ENCODE peak calls at places on chromosomes 5 and 9, in eight cellular contexts. One of them, this sample, is unnamed.

GRCh38 chr5:147332643-147333042 is 97.8 kb downstream of the STK32A start:
- DNase-seq in HCEC 1CT: no peak
- DNase-seq in chondrocyte: no peak
- DNase-seq in cardiac fibroblast: no peak
- DNase-seq in stimulated activated CD4-positive, alpha-beta T cell treated with anti-CD3 and anti-CD28 coated beads, Interleukin-2, amount 100 ng/mL, for 24 hours: no peak
- DNase-seq in NCI-H82: no peak
- DNase-seq in HuH-7.5: no peak
- DNase-seq in NCI-H1436: peak
- DNase-seq in this sample: peak

GRCh38 chr5:33299621-33300208 is 141.1 kb upstream of the TARS1 start:
- DNase-seq in HCEC 1CT: peak
- DNase-seq in stimulated activated CD4-positive, alpha-beta T cell treated with anti-CD3 and anti-CD28 coated beads, Interleukin-2, amount 100 ng/mL, for 24 hours: no peak
- DNase-seq in NCI-H1436: peak
- DNase-seq in cardiac fibroblast: peak
- DNase-seq in chondrocyte: no peak
- DNase-seq in HuH-7.5: no peak
- DNase-seq in NCI-H82: peak
- DNase-seq in this sample: peak

GRCh38 chr9:104963076-104963475 is 35.1 kb upstream of the ABCA1 start:
- DNase-seq in stimulated activated CD4-positive, alpha-beta T cell treated with anti-CD3 and anti-CD28 coated beads, Interleukin-2, amount 100 ng/mL, for 24 hours: no peak
- DNase-seq in NCI-H82: no peak
- DNase-seq in chondrocyte: no peak
- DNase-seq in NCI-H1436: no peak
- DNase-seq in cardiac fibroblast: no peak
- DNase-seq in HuH-7.5: no peak
- DNase-seq in HCEC 1CT: no peak
- DNase-seq in this sample: no peak

GRCh38 chr5:167961731-167962130 is 329.7 kb upstream of the WWC1 start:
- DNase-seq in cardiac fibroblast: no peak
- DNase-seq in HuH-7.5: no peak
- DNase-seq in chondrocyte: no peak
- DNase-seq in NCI-H1436: no peak
- DNase-seq in NCI-H82: no peak
- DNase-seq in HCEC 1CT: no peak
- DNase-seq in stimulated activated CD4-positive, alpha-beta T cell treated with anti-CD3 and anti-CD28 coated beads, Interleukin-2, amount 100 ng/mL, for 24 hours: no peak
- DNase-seq in this sample: no peak

GRCh38 chr5:86613459-86613858 is 4.3 kb upstream of the COX7C start:
- DNase-seq in cardiac fibroblast: no peak
- DNase-seq in NCI-H82: no peak
- DNase-seq in HCEC 1CT: peak
- DNase-seq in HuH-7.5: no peak
- DNase-seq in NCI-H1436: no peak
- DNase-seq in chondrocyte: no peak
- DNase-seq in stimulated activated CD4-positive, alpha-beta T cell treated with anti-CD3 and anti-CD28 coated beads, Interleukin-2, amount 100 ng/mL, for 24 hours: no peak
- DNase-seq in this sample: no peak

GRCh38 chr9:26262431-26262830 is 584.2 kb upstream of the TUSC1 start:
- DNase-seq in HuH-7.5: no peak
- DNase-seq in NCI-H82: no peak
- DNase-seq in chondrocyte: no peak
- DNase-seq in cardiac fibroblast: no peak
- DNase-seq in stimulated activated CD4-positive, alpha-beta T cell treated with anti-CD3 and anti-CD28 coated beads, Interleukin-2, amount 100 ng/mL, for 24 hours: no peak
- DNase-seq in NCI-H1436: no peak
- DNase-seq in HCEC 1CT: peak
- DNase-seq in this sample: no peak

GRCh38 chr5:151491059-151491458 is 43.7 kb downstream of the SLC36A1 start:
- DNase-seq in NCI-H82: no peak
- DNase-seq in HuH-7.5: no peak
- DNase-seq in chondrocyte: no peak
- DNase-seq in stimulated activated CD4-positive, alpha-beta T cell treated with anti-CD3 and anti-CD28 coated beads, Interleukin-2, amount 100 ng/mL, for 24 hours: no peak
- DNase-seq in cardiac fibroblast: no peak
- DNase-seq in HCEC 1CT: no peak
- DNase-seq in NCI-H1436: no peak
- DNase-seq in this sample: no peak

GRCh38 chr5:37005252-37005651 is 128.7 kb downstream of the NIPBL start:
- DNase-seq in NCI-H1436: no peak
- DNase-seq in stimulated activated CD4-positive, alpha-beta T cell treated with anti-CD3 and anti-CD28 coated beads, Interleukin-2, amount 100 ng/mL, for 24 hours: no peak
- DNase-seq in HuH-7.5: no peak
- DNase-seq in cardiac fibroblast: peak
- DNase-seq in chondrocyte: no peak
- DNase-seq in HCEC 1CT: peak
- DNase-seq in NCI-H82: no peak
- DNase-seq in this sample: no peak

GRCh38 chr5:103356344-103357091 is 98.0 kb downstream of the MACIR start:
- DNase-seq in HuH-7.5: no peak
- DNase-seq in stimulated activated CD4-positive, alpha-beta T cell treated with anti-CD3 and anti-CD28 coated beads, Interleukin-2, amount 100 ng/mL, for 24 hours: no peak
- DNase-seq in NCI-H82: no peak
- DNase-seq in HCEC 1CT: peak
- DNase-seq in chondrocyte: no peak
- DNase-seq in NCI-H1436: no peak
- DNase-seq in cardiac fibroblast: no peak
- DNase-seq in this sample: no peak

GRCh38 chr5:124963236-124963929 is 216.9 kb upstream of the ZNF608 start:
- DNase-seq in HCEC 1CT: peak
- DNase-seq in cardiac fibroblast: peak
- DNase-seq in NCI-H82: peak
- DNase-seq in chondrocyte: no peak
- DNase-seq in stimulated activated CD4-positive, alpha-beta T cell treated with anti-CD3 and anti-CD28 coated beads, Interleukin-2, amount 100 ng/mL, for 24 hours: no peak
- DNase-seq in HuH-7.5: peak
- DNase-seq in NCI-H1436: no peak
- DNase-seq in this sample: no peak

GRCh38 chr9:71741841-71742648 is 26.3 kb downstream of the CEMIP2 start:
- DNase-seq in NCI-H82: no peak
- DNase-seq in stimulated activated CD4-positive, alpha-beta T cell treated with anti-CD3 and anti-CD28 coated beads, Interleukin-2, amount 100 ng/mL, for 24 hours: no peak
- DNase-seq in HCEC 1CT: no peak
- DNase-seq in chondrocyte: no peak
- DNase-seq in NCI-H1436: no peak
- DNase-seq in HuH-7.5: peak
- DNase-seq in cardiac fibroblast: peak
- DNase-seq in this sample: no peak

GRCh38 chr9:124392855-124393460 is 22.3 kb downstream of the PSMB7 start:
- DNase-seq in chondrocyte: no peak
- DNase-seq in NCI-H82: peak
- DNase-seq in NCI-H1436: peak
- DNase-seq in HuH-7.5: no peak
- DNase-seq in cardiac fibroblast: peak
- DNase-seq in HCEC 1CT: peak
- DNase-seq in stimulated activated CD4-positive, alpha-beta T cell treated with anti-CD3 and anti-CD28 coated beads, Interleukin-2, amount 100 ng/mL, for 24 hours: no peak
- DNase-seq in this sample: peak

GRCh38 chr5:112973036-112973435 is 3.6 kb upstream of the DCP2 start:
- DNase-seq in HuH-7.5: no peak
- DNase-seq in cardiac fibroblast: no peak
- DNase-seq in NCI-H82: no peak
- DNase-seq in chondrocyte: no peak
- DNase-seq in stimulated activated CD4-positive, alpha-beta T cell treated with anti-CD3 and anti-CD28 coated beads, Interleukin-2, amount 100 ng/mL, for 24 hours: no peak
- DNase-seq in NCI-H1436: no peak
- DNase-seq in HCEC 1CT: no peak
- DNase-seq in this sample: no peak

GRCh38 chr9:132997591-132997990 is 19.1 kb downstream of the GFI1B start:
- DNase-seq in HCEC 1CT: peak
- DNase-seq in cardiac fibroblast: peak
- DNase-seq in stimulated activated CD4-positive, alpha-beta T cell treated with anti-CD3 and anti-CD28 coated beads, Interleukin-2, amount 100 ng/mL, for 24 hours: no peak
- DNase-seq in HuH-7.5: no peak
- DNase-seq in chondrocyte: no peak
- DNase-seq in NCI-H1436: no peak
- DNase-seq in NCI-H82: no peak
- DNase-seq in this sample: no peak

GRCh38 chr9:108184941-108185340 is 670.8 kb downstream of the ACTL7B start:
- DNase-seq in chondrocyte: no peak
- DNase-seq in cardiac fibroblast: peak
- DNase-seq in stimulated activated CD4-positive, alpha-beta T cell treated with anti-CD3 and anti-CD28 coated beads, Interleukin-2, amount 100 ng/mL, for 24 hours: no peak
- DNase-seq in NCI-H1436: no peak
- DNase-seq in NCI-H82: no peak
- DNase-seq in HuH-7.5: no peak
- DNase-seq in HCEC 1CT: peak
- DNase-seq in this sample: no peak

GRCh38 chr9:92610470-92611420 is 59.2 kb downstream of the IPPK start:
- DNase-seq in NCI-H82: no peak
- DNase-seq in chondrocyte: no peak
- DNase-seq in HuH-7.5: no peak
- DNase-seq in HCEC 1CT: no peak
- DNase-seq in cardiac fibroblast: peak
- DNase-seq in NCI-H1436: no peak
- DNase-seq in stimulated activated CD4-positive, alpha-beta T cell treated with anti-CD3 and anti-CD28 coated beads, Interleukin-2, amount 100 ng/mL, for 24 hours: no peak
- DNase-seq in this sample: no peak

GRCh38 chr9:79701651-79702050 is 129.9 kb downstream of the TLE4 start:
- DNase-seq in HCEC 1CT: peak
- DNase-seq in chondrocyte: no peak
- DNase-seq in stimulated activated CD4-positive, alpha-beta T cell treated with anti-CD3 and anti-CD28 coated beads, Interleukin-2, amount 100 ng/mL, for 24 hours: no peak
- DNase-seq in NCI-H82: no peak
- DNase-seq in cardiac fibroblast: no peak
- DNase-seq in HuH-7.5: no peak
- DNase-seq in NCI-H1436: no peak
- DNase-seq in this sample: no peak

GRCh38 chr5:95862636-95863382 is 40.3 kb upstream of the GLRX start:
- DNase-seq in HCEC 1CT: no peak
- DNase-seq in NCI-H82: no peak
- DNase-seq in HuH-7.5: no peak
- DNase-seq in stimulated activated CD4-positive, alpha-beta T cell treated with anti-CD3 and anti-CD28 coated beads, Interleukin-2, amount 100 ng/mL, for 24 hours: peak
- DNase-seq in chondrocyte: no peak
- DNase-seq in cardiac fibroblast: no peak
- DNase-seq in NCI-H1436: peak
- DNase-seq in this sample: no peak

GRCh38 chr9:10548348-10548747 is 64.5 kb downstream of the PTPRD start:
- DNase-seq in HCEC 1CT: no peak
- DNase-seq in stimulated activated CD4-positive, alpha-beta T cell treated with anti-CD3 and anti-CD28 coated beads, Interleukin-2, amount 100 ng/mL, for 24 hours: no peak
- DNase-seq in chondrocyte: no peak
- DNase-seq in NCI-H82: no peak
- DNase-seq in cardiac fibroblast: no peak
- DNase-seq in NCI-H1436: no peak
- DNase-seq in HuH-7.5: no peak
- DNase-seq in this sample: no peak

GRCh38 chr5:134146651-134147544 is 29.9 kb downstream of the SKP1 start:
- DNase-seq in HuH-7.5: no peak
- DNase-seq in HCEC 1CT: peak
- DNase-seq in cardiac fibroblast: no peak
- DNase-seq in NCI-H82: peak
- DNase-seq in stimulated activated CD4-positive, alpha-beta T cell treated with anti-CD3 and anti-CD28 coated beads, Interleukin-2, amount 100 ng/mL, for 24 hours: no peak
- DNase-seq in NCI-H1436: no peak
- DNase-seq in chondrocyte: peak
- DNase-seq in this sample: no peak

GRCh38 chr9:91164724-91165520 is 196.8 kb downstream of the AUH start:
- DNase-seq in stimulated activated CD4-positive, alpha-beta T cell treated with anti-CD3 and anti-CD28 coated beads, Interleukin-2, amount 100 ng/mL, for 24 hours: peak
- DNase-seq in HuH-7.5: peak
- DNase-seq in cardiac fibroblast: peak
- DNase-seq in NCI-H1436: no peak
- DNase-seq in HCEC 1CT: peak
- DNase-seq in chondrocyte: no peak
- DNase-seq in NCI-H82: no peak
- DNase-seq in this sample: no peak

GRCh38 chr5:6729400-6730310 is 16.4 kb downstream of the TENT4A start:
- DNase-seq in cardiac fibroblast: no peak
- DNase-seq in NCI-H82: peak
- DNase-seq in HuH-7.5: no peak
- DNase-seq in NCI-H1436: no peak
- DNase-seq in stimulated activated CD4-positive, alpha-beta T cell treated with anti-CD3 and anti-CD28 coated beads, Interleukin-2, amount 100 ng/mL, for 24 hours: peak
- DNase-seq in chondrocyte: no peak
- DNase-seq in HCEC 1CT: no peak
- DNase-seq in this sample: no peak

GRCh38 chr9:123339666-123340414 is 16.2 kb upstream of the CRB2 start:
- DNase-seq in HuH-7.5: no peak
- DNase-seq in NCI-H1436: no peak
- DNase-seq in HCEC 1CT: no peak
- DNase-seq in chondrocyte: no peak
- DNase-seq in stimulated activated CD4-positive, alpha-beta T cell treated with anti-CD3 and anti-CD28 coated beads, Interleukin-2, amount 100 ng/mL, for 24 hours: peak
- DNase-seq in NCI-H82: no peak
- DNase-seq in cardiac fibroblast: no peak
- DNase-seq in this sample: no peak